ENCODE peak calls at places on chromosomes 16 and 17, in six cellular contexts. B is RWPE2; W is effector memory CD4-positive, alpha-beta T cell; C is HFFc6; F is stimulated activated CD4-positive, alpha-beta T cell treated with anti-CD3 and anti-CD28 coated beads, TNF-alpha, amount 100 ng/mL, for 1 hour; Q is astrocyte of the spinal cord. E is an unnamed sample.

GRCh38 chr16:21656795-21657768 is 4.7 kb upstream of the IGSF6 start:
- DNase-seq in B (no peak), W (no peak), C (peak; percentile 49), F (no peak), Q (peak; percentile 57), E (peak; percentile 24)

GRCh38 chr17:73644145-73645049 is at the start of gene SDK2:
- DNase-seq in B (no peak), W (no peak), C (no peak), F (no peak), Q (peak; percentile 7), E (no peak)

GRCh38 chr17:19409509-19409908 is 1.5 kb upstream of the RNF112 start:
- DNase-seq in B (no peak), W (no peak), C (peak; percentile 78), F (no peak), Q (peak; percentile 84), E (no peak)

GRCh38 chr16:85251225-85251760 is 139.0 kb upstream of the CIBAR2 start:
- DNase-seq in B (no peak), W (no peak), C (no peak), F (no peak), Q (no peak), E (no peak)

GRCh38 chr16:4734730-4735575 is 616 bp downstream of the DNAAF8 start:
- DNase-seq in B (peak; percentile 86), W (peak; percentile 92), C (peak; percentile 68), F (peak; percentile 85), Q (peak; percentile 81), E (peak; percentile 92)

GRCh38 chr16:56102159-56102798 is 89.0 kb upstream of the GNAO1 start:
- DNase-seq in B (no peak), W (no peak), C (no peak), F (no peak), Q (no peak), E (no peak)

GRCh38 chr17:81420769-81421462 is 25.7 kb downstream of the BAHCC1 start:
- DNase-seq in B (no peak), W (no peak), C (no peak), F (no peak), Q (peak; percentile 64), E (no peak)

GRCh38 chr16:25176136-25176535 is 40.6 kb upstream of the AQP8 start:
- DNase-seq in B (no peak), W (no peak), C (no peak), F (no peak), Q (no peak), E (no peak)

GRCh38 chr16:86503830-86504229 is 6.5 kb upstream of the FOXF1 start:
- DNase-seq in B (no peak), W (no peak), C (no peak), F (no peak), Q (no peak), E (no peak)

GRCh38 chr16:6682142-6682811 is 650.4 kb upstream of the RBFOX1 start:
- DNase-seq in B (no peak), W (no peak), C (no peak), F (no peak), Q (no peak), E (no peak)

GRCh38 chr17:82023447-82024241 is 539 bp downstream of the LRRC45 start:
- DNase-seq in B (no peak), W (no peak), C (no peak), F (no peak), Q (no peak), E (peak; percentile 14)

GRCh38 chr17:9086577-9086976 is 65.3 kb downstream of the NTN1 start:
- DNase-seq in B (no peak), W (no peak), C (no peak), F (no peak), Q (no peak), E (no peak)

GRCh38 chr16:71230122-71230845 is at the start of gene HYDIN:
- DNase-seq in B (peak; percentile 82), W (no peak), C (no peak), F (no peak), Q (peak; percentile 24), E (no peak)

GRCh38 chr17:62668091-62668804 is 40.8 kb downstream of the MRC2 start:
- DNase-seq in B (peak; percentile 85), W (no peak), C (peak; percentile 52), F (no peak), Q (no peak), E (no peak)

GRCh38 chr17:66386789-66387351 is 84.5 kb downstream of the PRKCA start:
- DNase-seq in B (no peak), W (no peak), C (no peak), F (no peak), Q (no peak), E (no peak)

GRCh38 chr17:40432864-40433528 is 10.3 kb upstream of the IGFBP4 start:
- DNase-seq in B (peak; percentile 4), W (no peak), C (no peak), F (no peak), Q (peak; percentile 62), E (no peak)

GRCh38 chr16:27221576-27222498 is 18.5 kb downstream of the KDM8 start:
- DNase-seq in B (no peak), W (no peak), C (peak; percentile 44), F (no peak), Q (no peak), E (no peak)

GRCh38 chr17:76953926-76954325 is 85.7 kb downstream of the MGAT5B start:
- DNase-seq in B (no peak), W (no peak), C (no peak), F (no peak), Q (no peak), E (no peak)

GRCh38 chr17:30235386-30236296 is at the start of gene SLC6A4:
- DNase-seq in B (no peak), W (no peak), C (no peak), F (no peak), Q (no peak), E (no peak)

GRCh38 chr17:918102-918740 is 61.4 kb downstream of the NXN start:
- DNase-seq in B (no peak), W (no peak), C (no peak), F (no peak), Q (no peak), E (no peak)

GRCh38 chr16:65117701-65118448 is 4.0 kb downstream of the CDH11 start:
- DNase-seq in B (no peak), W (no peak), C (peak; percentile 84), F (no peak), Q (peak; percentile 87), E (no peak)

GRCh38 chr17:969767-970387 is 9.7 kb downstream of the NXN start:
- DNase-seq in B (no peak), W (no peak), C (peak; percentile 38), F (no peak), Q (no peak), E (no peak)

GRCh38 chr16:66476328-66477027 is 49.4 kb downstream of the BEAN1 start:
- DNase-seq in B (no peak), W (no peak), C (no peak), F (no peak), Q (no peak), E (peak; percentile 25)

GRCh38 chr17:46782250-46782953 is 36.1 kb downstream of the WNT3 start:
- DNase-seq in B (no peak), W (no peak), C (peak; percentile 43), F (no peak), Q (peak; percentile 17), E (no peak)

GRCh38 chr17:82064433-82065192 is 991 bp downstream of the DUS1L start:
- DNase-seq in B (no peak), W (no peak), C (no peak), F (no peak), Q (no peak), E (no peak)

GRCh38 chr17:3980381-3980975 is 16.2 kb upstream of the ATP2A3 start:
- DNase-seq in B (peak; percentile 30), W (no peak), C (no peak), F (no peak), Q (no peak), E (no peak)

GRCh38 chr16:67471758-67472384 is 9.1 kb downstream of the ATP6V0D1 start:
- DNase-seq in B (no peak), W (no peak), C (no peak), F (no peak), Q (no peak), E (no peak)

GRCh38 chr17:80361495-80362220 is 53.3 kb upstream of the ENDOV start:
- DNase-seq in B (no peak), W (no peak), C (no peak), F (no peak), Q (no peak), E (peak; percentile 13)

GRCh38 chr17:45692661-45693060 is 91.5 kb upstream of the CRHR1 start:
- DNase-seq in B (peak; percentile 11), W (no peak), C (no peak), F (no peak), Q (no peak), E (no peak)

GRCh38 chr16:86799367-86799766 is 221.0 kb downstream of the FOXL1 start:
- DNase-seq in B (no peak), W (no peak), C (no peak), F (no peak), Q (no peak), E (no peak)

GRCh38 chr16:15682105-15682570 is 32.1 kb downstream of the NDE1 start:
- DNase-seq in B (no peak), W (no peak), C (peak; percentile 83), F (no peak), Q (peak; percentile 79), E (no peak)

GRCh38 chr17:69350911-69351310 is 24.0 kb upstream of the ABCA5 start:
- DNase-seq in B (no peak), W (no peak), C (no peak), F (no peak), Q (no peak), E (no peak)

GRCh38 chr17:75468311-75468754 is 11.9 kb downstream of the TMEM94 start:
- DNase-seq in B (no peak), W (no peak), C (no peak), F (no peak), Q (no peak), E (no peak)

GRCh38 chr17:65297384-65297783 is 160.2 kb downstream of the RGS9 start:
- DNase-seq in B (no peak), W (no peak), C (no peak), F (no peak), Q (peak; percentile 14), E (no peak)

E was measured in CD8-positive, alpha-beta memory T cell.